ENCODE peak calls at places on chromosomes 2 and 18, in five cellular contexts. One of them, this sample, is unnamed.

GRCh38 chr2:174680221-174680620 is 82.6 kb upstream of the WIPF1 start:
- DNase-seq in GM12878: no peak
- DNase-seq in HepG2: no peak
- DNase-seq in K562: no peak
- DNase-seq in A549: no peak
- DNase-seq in this sample: no peak

GRCh38 chr18:76448262-76449109 is 46.6 kb downstream of the ZNF516 start:
- DNase-seq in HepG2: no peak
- DNase-seq in GM12878: no peak
- DNase-seq in K562: no peak
- DNase-seq in A549: no peak
- DNase-seq in this sample: no peak

GRCh38 chr2:64924178-64924934 is 64.8 kb upstream of the SLC1A4 start:
- DNase-seq in K562: no peak
- DNase-seq in GM12878: no peak
- DNase-seq in A549: no peak
- DNase-seq in HepG2: no peak
- DNase-seq in this sample: no peak

GRCh38 chr2:75079575-75079974 is 119.7 kb downstream of the TACR1 start:
- DNase-seq in K562: no peak
- DNase-seq in GM12878: no peak
- DNase-seq in A549: no peak
- DNase-seq in HepG2: no peak
- DNase-seq in this sample: no peak

GRCh38 chr2:219119422-219120043 is 41.1 kb downstream of the NHEJ1 start:
- DNase-seq in K562: peak
- DNase-seq in A549: peak
- DNase-seq in GM12878: peak
- DNase-seq in HepG2: peak
- DNase-seq in this sample: peak

GRCh38 chr2:109473006-109473380 is 140.8 kb downstream of the SEPTIN10 start:
- DNase-seq in K562: no peak
- DNase-seq in GM12878: no peak
- DNase-seq in HepG2: no peak
- DNase-seq in A549: no peak
- DNase-seq in this sample: peak

GRCh38 chr18:59918320-59918755 is 18.5 kb downstream of the PMAIP1 start:
- DNase-seq in K562: peak
- DNase-seq in A549: peak
- DNase-seq in GM12878: peak
- DNase-seq in HepG2: no peak
- DNase-seq in this sample: no peak

GRCh38 chr2:8134105-8134903 is 547.6 kb upstream of the ID2 start:
- DNase-seq in GM12878: no peak
- DNase-seq in A549: no peak
- DNase-seq in HepG2: peak
- DNase-seq in K562: no peak
- DNase-seq in this sample: no peak

GRCh38 chr2:29080886-29081743 is 6.8 kb upstream of the PCARE start:
- DNase-seq in GM12878: no peak
- DNase-seq in HepG2: no peak
- DNase-seq in K562: no peak
- DNase-seq in A549: no peak
- DNase-seq in this sample: no peak

GRCh38 chr2:149908731-149909690 is 321.4 kb upstream of the MMADHC start:
- DNase-seq in A549: no peak
- DNase-seq in HepG2: no peak
- DNase-seq in K562: no peak
- DNase-seq in GM12878: no peak
- DNase-seq in this sample: no peak

GRCh38 chr2:174121612-174122011 is 126.7 kb downstream of the OLA1 start:
- DNase-seq in A549: no peak
- DNase-seq in K562: no peak
- DNase-seq in GM12878: no peak
- DNase-seq in HepG2: no peak
- DNase-seq in this sample: no peak

GRCh38 chr2:61750624-61751023 is 103.2 kb downstream of the FAM161A start:
- DNase-seq in HepG2: no peak
- DNase-seq in A549: no peak
- DNase-seq in K562: no peak
- DNase-seq in GM12878: no peak
- DNase-seq in this sample: no peak

GRCh38 chr18:14747513-14748474 is at the start of gene ANKRD30B:
- DNase-seq in HepG2: no peak
- DNase-seq in GM12878: no peak
- DNase-seq in A549: no peak
- DNase-seq in K562: no peak
- DNase-seq in this sample: no peak

GRCh38 chr2:84919885-84920580 is 14.6 kb downstream of the TMSB10 start:
- DNase-seq in GM12878: no peak
- DNase-seq in A549: peak
- DNase-seq in K562: peak
- DNase-seq in HepG2: peak
- DNase-seq in this sample: no peak

GRCh38 chr2:196376984-196377877 is 205.9 kb upstream of the STK17B start:
- DNase-seq in GM12878: peak
- DNase-seq in A549: no peak
- DNase-seq in K562: no peak
- DNase-seq in HepG2: no peak
- DNase-seq in this sample: no peak

GRCh38 chr18:33097126-33097525 is 324.3 kb upstream of the KLHL14 start:
- DNase-seq in GM12878: no peak
- DNase-seq in K562: no peak
- DNase-seq in A549: no peak
- DNase-seq in HepG2: no peak
- DNase-seq in this sample: no peak

GRCh38 chr18:58802959-58803358 is 61.7 kb upstream of the ZNF532 start:
- DNase-seq in GM12878: no peak
- DNase-seq in HepG2: no peak
- DNase-seq in K562: no peak
- DNase-seq in A549: no peak
- DNase-seq in this sample: no peak

GRCh38 chr2:227717687-227718567 is at the start of gene SLC19A3:
- DNase-seq in HepG2: peak
- DNase-seq in A549: peak
- DNase-seq in K562: peak
- DNase-seq in GM12878: no peak
- DNase-seq in this sample: peak

GRCh38 chr2:218028189-218028495 is 25.3 kb upstream of the TNS1 start:
- DNase-seq in HepG2: no peak
- DNase-seq in A549: no peak
- DNase-seq in GM12878: no peak
- DNase-seq in K562: no peak
- DNase-seq in this sample: no peak

GRCh38 chr18:72692086-72692485 is 147.9 kb upstream of the CBLN2 start:
- DNase-seq in GM12878: no peak
- DNase-seq in A549: no peak
- DNase-seq in HepG2: no peak
- DNase-seq in K562: no peak
- DNase-seq in this sample: peak

GRCh38 chr2:133197156-133197555 is 371.1 kb downstream of the NCKAP5 start:
- DNase-seq in GM12878: no peak
- DNase-seq in A549: no peak
- DNase-seq in HepG2: no peak
- DNase-seq in K562: no peak
- DNase-seq in this sample: no peak

GRCh38 chr2:232476045-232476444 is 11.6 kb downstream of the ECEL1 start:
- DNase-seq in HepG2: no peak
- DNase-seq in K562: no peak
- DNase-seq in GM12878: no peak
- DNase-seq in A549: no peak
- DNase-seq in this sample: no peak

GRCh38 chr2:60318544-60318943 is 234.9 kb downstream of the BCL11A start:
- DNase-seq in A549: no peak
- DNase-seq in HepG2: no peak
- DNase-seq in K562: no peak
- DNase-seq in GM12878: no peak
- DNase-seq in this sample: no peak

GRCh38 chr2:40630035-40630434 is 178.1 kb upstream of the SLC8A1 start:
- DNase-seq in HepG2: no peak
- DNase-seq in K562: no peak
- DNase-seq in A549: no peak
- DNase-seq in GM12878: no peak
- DNase-seq in this sample: no peak

GRCh38 chr18:51226068-51226467 is 28.6 kb upstream of the MEX3C start:
- DNase-seq in GM12878: no peak
- DNase-seq in K562: no peak
- DNase-seq in A549: no peak
- DNase-seq in HepG2: no peak
- DNase-seq in this sample: no peak

GRCh38 chr2:60549250-60550150 is 4.0 kb downstream of the BCL11A start:
- DNase-seq in A549: no peak
- DNase-seq in GM12878: no peak
- DNase-seq in K562: no peak
- DNase-seq in HepG2: no peak
- DNase-seq in this sample: peak

GRCh38 chr18:74631242-74632087 is 33.8 kb downstream of the ZNF407 start:
- DNase-seq in GM12878: no peak
- DNase-seq in A549: no peak
- DNase-seq in HepG2: no peak
- DNase-seq in K562: no peak
- DNase-seq in this sample: no peak

GRCh38 chr2:152577611-152578010 is 139.7 kb downstream of the PRPF40A start:
- DNase-seq in GM12878: no peak
- DNase-seq in A549: no peak
- DNase-seq in K562: no peak
- DNase-seq in HepG2: no peak
- DNase-seq in this sample: no peak

GRCh38 chr18:46199515-46200147 is 95.4 kb downstream of the HAUS1 start:
- DNase-seq in GM12878: no peak
- DNase-seq in HepG2: peak
- DNase-seq in A549: peak
- DNase-seq in K562: peak
- DNase-seq in this sample: no peak
- TF ChIP-seq ESRRA in GM12878: no peak
- TF ChIP-seq ESRRA in HepG2: no peak
- TF ChIP-seq ESRRA in A549: no peak
- TF ChIP-seq ESRRA in K562: no peak
- TF ChIP-seq ESRRA in this sample: no peak

DNA sequence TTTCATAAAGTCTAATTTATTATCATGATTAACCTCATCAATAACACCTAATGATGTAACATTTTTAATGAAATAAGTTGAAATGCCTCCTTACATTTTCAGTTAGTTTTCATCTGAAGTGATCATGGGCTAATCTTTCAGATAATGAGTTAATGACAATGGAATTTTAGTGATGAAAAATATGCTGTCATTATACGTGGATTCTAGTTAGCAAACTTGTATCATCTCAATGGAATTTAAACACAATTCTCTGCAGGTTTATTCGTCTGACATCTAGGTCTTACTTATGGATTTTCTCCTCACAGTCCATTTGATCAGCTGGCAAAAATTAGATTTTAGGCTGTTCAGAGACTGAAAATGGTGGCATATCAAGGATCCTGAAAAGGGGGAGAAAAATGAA is 885.0 kb downstream of the SLC4A3 start:
- DNase-seq in K562: no peak
- DNase-seq in GM12878: no peak
- DNase-seq in HepG2: no peak
- DNase-seq in A549: no peak
- DNase-seq in this sample: no peak
- TF ChIP-seq ESRRA in K562: no peak
- TF ChIP-seq ESRRA in GM12878: no peak
- TF ChIP-seq ESRRA in HepG2: no peak
- TF ChIP-seq ESRRA in A549: no peak
- TF ChIP-seq ESRRA in this sample: no peak

GRCh38 chr2:181407171-181407570 is 50.0 kb upstream of the ITGA4 start:
- DNase-seq in HepG2: no peak
- DNase-seq in A549: no peak
- DNase-seq in GM12878: no peak
- DNase-seq in K562: no peak
- DNase-seq in this sample: no peak
- TF ChIP-seq ESRRA in HepG2: no peak
- TF ChIP-seq ESRRA in A549: no peak
- TF ChIP-seq ESRRA in GM12878: no peak
- TF ChIP-seq ESRRA in K562: no peak
- TF ChIP-seq ESRRA in this sample: no peak

GRCh38 chr2:166090346-166090745 is 37.5 kb downstream of the SCN1A start:
- DNase-seq in A549: no peak
- DNase-seq in K562: no peak
- DNase-seq in GM12878: no peak
- DNase-seq in HepG2: peak
- DNase-seq in this sample: no peak

GRCh38 chr2:166090900-166091299 is 36.9 kb downstream of the SCN1A start:
- DNase-seq in K562: no peak
- DNase-seq in HepG2: no peak
- DNase-seq in GM12878: no peak
- DNase-seq in A549: no peak
- DNase-seq in this sample: no peak

GRCh38 chr2:166088634-166089033 is 39.2 kb downstream of the SCN1A start:
- DNase-seq in GM12878: no peak
- DNase-seq in A549: no peak
- DNase-seq in K562: no peak
- DNase-seq in HepG2: peak
- DNase-seq in this sample: no peak

GRCh38 chr2:166091439-166091838 is 36.4 kb downstream of the SCN1A start:
- DNase-seq in K562: no peak
- DNase-seq in GM12878: no peak
- DNase-seq in HepG2: no peak
- DNase-seq in A549: peak
- DNase-seq in this sample: no peak

GRCh38 chr2:166092889-166093288 is 34.9 kb downstream of the SCN1A start:
- DNase-seq in GM12878: no peak
- DNase-seq in A549: no peak
- DNase-seq in K562: no peak
- DNase-seq in HepG2: no peak
- DNase-seq in this sample: no peak
- TF ChIP-seq ESRRA in GM12878: no peak
- TF ChIP-seq ESRRA in A549: no peak
- TF ChIP-seq ESRRA in K562: no peak
- TF ChIP-seq ESRRA in HepG2: no peak
- TF ChIP-seq ESRRA in this sample: no peak

GRCh38 chr2:11554430-11554764 is 20.6 kb downstream of the GREB1 start:
- DNase-seq in A549: no peak
- DNase-seq in GM12878: no peak
- DNase-seq in HepG2: no peak
- DNase-seq in K562: no peak
- DNase-seq in this sample: no peak

GRCh38 chr2:11551569-11552259 is 17.9 kb downstream of the GREB1 start:
- DNase-seq in GM12878: no peak
- DNase-seq in K562: no peak
- DNase-seq in A549: peak
- DNase-seq in HepG2: no peak
- DNase-seq in this sample: no peak

GRCh38 chr2:11552260-11552638 is 18.4 kb downstream of the GREB1 start:
- DNase-seq in HepG2: no peak
- DNase-seq in K562: no peak
- DNase-seq in GM12878: no peak
- DNase-seq in A549: no peak
- DNase-seq in this sample: no peak

GRCh38 chr2:11556101-11556806 is 22.4 kb downstream of the GREB1 start:
- DNase-seq in A549: no peak
- DNase-seq in HepG2: no peak
- DNase-seq in K562: no peak
- DNase-seq in GM12878: no peak
- DNase-seq in this sample: no peak

GRCh38 chr2:11553661-11554429 is 20.0 kb downstream of the GREB1 start:
- DNase-seq in K562: no peak
- DNase-seq in A549: no peak
- DNase-seq in HepG2: no peak
- DNase-seq in GM12878: no peak
- DNase-seq in this sample: no peak
- TF ChIP-seq ESRRA in K562: no peak
- TF ChIP-seq ESRRA in A549: no peak
- TF ChIP-seq ESRRA in HepG2: no peak
- TF ChIP-seq ESRRA in GM12878: no peak
- TF ChIP-seq ESRRA in this sample: no peak

GRCh38 chr2:96954490-96954846 is 31.9 kb downstream of the FAM178B start:
- DNase-seq in A549: no peak
- DNase-seq in HepG2: no peak
- DNase-seq in K562: no peak
- DNase-seq in GM12878: peak
- DNase-seq in this sample: no peak
- TF ChIP-seq ESRRA in A549: no peak
- TF ChIP-seq ESRRA in HepG2: no peak
- TF ChIP-seq ESRRA in K562: no peak
- TF ChIP-seq ESRRA in GM12878: no peak
- TF ChIP-seq ESRRA in this sample: no peak

This sample was measured in WTC11.